ENCODE peak calls at places on chromosomes 5 and 9, in five cellular contexts. Z, A, N, T and S are unnamed samples.

GRCh38 chr5:72302171-72302570 is 17.9 kb downstream of the MRPS27 start:
- DNase-seq in Z (no peak), A (peak), N (no peak), T (no peak), S (no peak)

GRCh38 chr9:2180704-2181103 is 165.6 kb downstream of the SMARCA2 start:
- DNase-seq in Z (peak), A (no peak), N (no peak), T (no peak), S (peak)

GRCh38 chr9:17280350-17281012 is 145.6 kb downstream of the CNTLN start:
- DNase-seq in Z (peak), A (no peak), N (peak), T (no peak), S (peak)

GRCh38 chr9:80554856-80555255 is 983.1 kb downstream of the TLE4 start:
- DNase-seq in Z (no peak), A (peak), N (no peak), T (no peak), S (no peak)

GRCh38 chr5:177035982-177036381 is 13.5 kb downstream of the ZNF346 start:
- DNase-seq in Z (no peak), A (peak), N (peak), T (no peak), S (peak)

GRCh38 chr5:118611332-118611945 is 376.9 kb downstream of the DTWD2 start:
- DNase-seq in Z (peak), A (peak), N (peak), T (peak), S (peak)

GRCh38 chr9:91332476-91333231 is 29.1 kb downstream of the AUH start:
- DNase-seq in Z (no peak), A (no peak), N (no peak), T (no peak), S (no peak)

GRCh38 chr5:10987881-10988504 is 227.0 kb upstream of the DAP start:
- DNase-seq in Z (peak), A (peak), N (peak), T (peak), S (peak)

GRCh38 chr5:80662108-80662507 is 7.3 kb upstream of the DHFR start:
- DNase-seq in Z (no peak), A (no peak), N (no peak), T (no peak), S (no peak)

GRCh38 chr5:177498013-177498847 is 826 bp upstream of the PDLIM7 start:
- DNase-seq in Z (no peak), A (peak), N (peak), T (no peak), S (peak)

GRCh38 chr5:42811591-42812392 is at the start of gene SELENOP:
- DNase-seq in Z (peak), A (peak), N (peak), T (peak), S (peak)

GRCh38 chr5:142319105-142319504 is 5.7 kb downstream of the SPRY4 start:
- DNase-seq in Z (no peak), A (no peak), N (peak), T (no peak), S (peak)

DNA sequence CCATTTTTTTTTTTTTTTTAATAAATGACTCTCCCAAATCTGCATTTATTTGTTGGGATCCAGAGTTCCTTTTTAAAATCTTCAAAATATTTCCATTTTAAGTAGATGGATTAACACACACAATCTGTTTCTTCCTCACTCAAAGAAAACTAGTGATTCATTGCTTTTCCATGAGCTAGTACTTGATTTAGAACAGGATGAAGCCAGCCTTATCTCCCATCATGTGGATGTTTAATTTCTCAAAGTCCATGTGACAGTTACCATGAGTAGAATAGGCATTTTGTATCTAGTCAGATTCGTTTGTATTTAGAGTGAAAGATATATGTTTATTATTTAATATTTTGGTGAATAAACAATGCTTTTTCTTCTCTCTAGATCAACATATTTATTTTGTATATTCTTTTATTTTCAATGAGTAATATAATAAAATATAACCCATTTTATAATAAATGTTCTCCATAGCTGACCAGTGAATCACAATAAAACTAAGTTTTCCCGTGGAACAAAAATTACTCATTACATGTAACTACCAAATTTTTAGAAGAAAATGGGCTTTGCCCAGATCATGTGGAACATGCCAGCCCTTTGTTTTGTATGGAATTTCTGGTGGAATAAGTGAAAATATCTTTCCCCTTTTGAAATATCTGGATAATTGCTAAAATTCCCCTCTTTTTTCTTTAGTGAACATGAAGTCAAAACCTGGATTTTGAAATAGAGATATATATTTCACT is 54.9 kb upstream of the RPS23 start:
- DNase-seq in Z (peak), A (no peak), N (no peak), T (no peak), S (peak)
- TF ChIP-seq CTCF in Z (no peak), A (no peak), N (no peak), T (no peak), S (no peak)

GRCh38 chr9:131733601-131734061 is 6.2 kb downstream of the RAPGEF1 start:
- DNase-seq in Z (peak), A (no peak), N (peak), T (peak), S (peak)
- H3K4me3 ChIP-seq in Z (no peak), A (no peak), N (no peak), T (peak), S (peak)

GRCh38 chr9:124886461-124886860 is 24.5 kb downstream of the ARPC5L start:
- DNase-seq in Z (no peak), A (no peak), N (no peak), T (no peak), S (no peak)
- TF ChIP-seq CTCF in Z (no peak), A (no peak), N (no peak), T (no peak), S (no peak)

DNA sequence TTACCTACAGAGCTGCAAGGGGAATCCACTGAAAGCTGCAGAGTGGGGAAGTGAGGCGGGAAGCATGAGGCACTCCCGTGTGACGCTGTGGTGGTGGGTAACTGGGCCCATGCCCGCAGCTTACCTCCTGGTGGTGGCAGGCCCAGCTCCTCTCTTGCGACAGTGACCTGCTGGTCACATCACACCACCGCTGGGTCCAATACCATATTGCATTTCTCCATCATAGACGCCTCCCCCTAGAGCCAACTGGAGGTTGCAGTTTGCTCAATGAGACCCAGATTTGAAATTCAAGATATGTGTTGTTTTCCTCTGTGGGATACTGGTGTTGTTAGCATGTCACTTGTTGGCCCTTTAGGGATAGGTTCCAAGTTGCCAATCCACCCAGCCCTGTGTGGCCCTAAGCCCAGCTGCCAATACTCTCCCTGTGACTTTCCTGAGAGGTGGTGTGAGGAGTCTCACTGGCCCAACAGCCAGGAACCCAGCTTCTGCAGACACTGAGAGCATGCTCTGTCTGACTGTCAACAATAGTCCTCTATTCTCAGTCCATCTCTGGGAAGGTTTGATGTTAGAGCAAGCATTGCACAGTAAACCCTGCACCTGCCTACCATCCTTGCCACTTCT is 428.3 kb downstream of the GADD45G start:
- DNase-seq in Z (no peak), A (no peak), N (no peak), T (no peak), S (no peak)
- H3K4me3 ChIP-seq in Z (no peak), A (no peak), N (no peak), T (no peak), S (no peak)

GRCh38 chr9:134661791-134662142 is 20.2 kb downstream of the COL5A1 start:
- DNase-seq in Z (peak), A (no peak), N (no peak), T (no peak), S (no peak)

GRCh38 chr9:134663084-134663483 is 21.5 kb downstream of the COL5A1 start:
- DNase-seq in Z (no peak), A (no peak), N (no peak), T (no peak), S (no peak)

GRCh38 chr9:134664446-134664845 is 22.8 kb downstream of the COL5A1 start:
- DNase-seq in Z (no peak), A (no peak), N (no peak), T (no peak), S (no peak)

GRCh38 chr9:134662143-134662876 is 20.7 kb downstream of the COL5A1 start:
- DNase-seq in Z (peak), A (no peak), N (peak), T (no peak), S (peak)

DNA sequence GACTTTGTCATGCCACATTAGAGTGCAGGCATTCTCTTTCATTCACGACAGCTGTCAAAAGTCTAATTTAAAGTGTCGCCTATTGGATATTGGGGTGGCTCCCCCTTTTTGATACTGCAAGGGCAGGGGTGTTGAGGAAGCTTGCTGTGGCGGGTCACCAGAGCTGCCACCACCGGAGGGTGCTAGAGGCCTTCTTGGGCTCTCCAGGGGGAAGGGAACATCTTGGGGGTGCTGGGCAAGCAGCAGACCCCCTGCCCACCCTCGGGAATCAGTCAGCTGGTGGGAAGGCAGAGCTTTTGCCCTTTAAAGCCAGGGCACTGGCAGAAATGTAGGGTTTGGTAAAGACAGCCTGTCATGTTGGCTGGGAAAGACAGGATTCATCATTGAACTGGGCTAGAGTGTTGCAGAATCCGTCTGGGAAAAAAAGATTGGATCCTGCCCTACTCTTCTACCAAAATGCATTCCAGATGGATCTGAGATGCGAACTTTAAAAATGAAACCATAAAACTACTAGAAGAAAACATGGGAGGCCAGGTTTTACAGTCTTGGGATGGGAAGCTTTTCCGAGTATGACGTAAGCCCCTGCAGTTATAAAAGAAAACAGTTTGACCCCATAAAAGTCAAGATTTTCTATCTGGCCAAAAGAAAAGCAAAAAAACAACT is 22.3 kb downstream of the COL5A1 start:
- DNase-seq in Z (no peak), A (no peak), N (no peak), T (no peak), S (no peak)
- TF ChIP-seq CTCF in Z (peak), A (peak), N (peak), T (peak), S (peak)

DNA sequence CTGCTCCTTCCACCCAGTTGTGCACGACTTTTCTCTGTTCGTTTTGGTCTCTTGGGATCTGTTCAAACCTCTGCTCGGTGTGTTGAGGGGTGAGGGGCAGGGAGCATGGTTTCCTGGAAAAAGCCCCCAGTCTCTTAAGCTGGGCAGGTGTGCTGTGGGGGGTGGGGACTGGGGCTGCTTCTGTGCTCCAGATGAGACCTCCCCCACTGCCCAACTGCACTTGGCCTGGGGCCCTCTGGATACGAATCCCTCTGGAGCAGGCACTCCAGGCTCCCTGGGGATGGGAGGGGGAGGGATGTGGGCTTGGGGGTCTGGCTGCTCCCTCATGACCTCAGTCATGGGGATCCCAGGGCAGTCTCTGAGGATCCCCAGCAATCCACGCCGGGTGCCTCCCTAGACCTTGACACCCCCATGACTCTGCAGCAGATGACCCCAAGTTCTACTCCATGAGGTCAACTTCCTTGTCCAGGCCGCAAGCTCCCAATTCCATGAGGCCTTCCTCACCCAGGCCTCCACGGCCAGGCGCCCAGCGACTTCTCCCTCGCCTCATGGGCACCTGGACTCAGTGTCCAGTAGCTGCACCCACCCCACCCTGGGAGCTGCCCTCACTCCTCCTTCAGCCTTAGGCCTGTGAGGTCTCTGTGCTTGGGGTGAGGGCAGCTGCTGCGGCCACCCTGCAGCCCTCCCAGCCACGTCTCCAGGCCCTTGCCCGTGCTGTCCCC is 5.9 kb upstream of the AHRR start:
- DNase-seq in Z (no peak), A (no peak), N (no peak), T (no peak), S (no peak)
- H3K4me3 ChIP-seq in Z (no peak), A (no peak), N (no peak), T (no peak), S (no peak)

DNA sequence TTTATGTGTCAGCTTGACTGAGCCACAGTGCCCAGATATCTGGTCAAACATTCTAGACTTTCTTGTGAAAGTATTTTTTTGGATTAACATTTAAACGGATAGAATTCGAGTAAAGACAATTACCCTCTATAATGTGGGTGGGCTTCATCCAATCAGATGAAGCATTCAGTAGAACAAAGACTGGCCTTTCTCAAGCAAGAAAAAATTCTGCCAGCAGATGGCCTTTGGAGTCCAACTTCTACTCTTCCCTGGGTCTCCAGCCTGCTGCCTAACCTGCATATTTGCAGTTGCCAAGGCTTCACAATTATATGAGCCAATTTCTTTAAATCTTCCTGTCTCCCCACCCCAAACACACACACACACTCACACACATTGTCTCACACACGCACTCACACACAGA is 86.4 kb downstream of the MED10 start:
- DNase-seq in Z (no peak), A (peak), N (no peak), T (peak), S (peak)
- TF ChIP-seq CTCF in Z (no peak), A (peak), N (no peak), T (no peak), S (peak)